ENCODE peak calls at places on chromosomes 4 and X, in nine cellular contexts. One of them, this sample, is unnamed.

GRCh38 chr4:147096667-147097604 is 151.3 kb upstream of the TTC29 start:
- DNase-seq in A172: peak
- DNase-seq in DMS79: no peak
- DNase-seq in hippocampal formation: no peak
- DNase-seq in GM06990: no peak
- DNase-seq in cardiac muscle cell: peak
- DNase-seq in HCEC 1CT: peak
- DNase-seq in stimulated activated CD8-positive, alpha-beta memory T cell treated with anti-CD3 and anti-CD28 coated beads, Interleukin-12 subunit alpha, Interleukin-12 subunit beta, amount 100 ng/mL, for 4 hours: no peak
- DNase-seq in epithelial cell of prostate: no peak
- DNase-seq in this sample: no peak

GRCh38 chr4:48031802-48032525 is 15.4 kb downstream of the NIPAL1 start:
- DNase-seq in DMS79: no peak
- DNase-seq in cardiac muscle cell: peak
- DNase-seq in GM06990: no peak
- DNase-seq in hippocampal formation: no peak
- DNase-seq in epithelial cell of prostate: no peak
- DNase-seq in A172: peak
- DNase-seq in stimulated activated CD8-positive, alpha-beta memory T cell treated with anti-CD3 and anti-CD28 coated beads, Interleukin-12 subunit alpha, Interleukin-12 subunit beta, amount 100 ng/mL, for 4 hours: no peak
- DNase-seq in HCEC 1CT: no peak
- DNase-seq in this sample: no peak

GRCh38 chr4:57291911-57292310 is 181.7 kb upstream of the IGFBP7 start:
- DNase-seq in DMS79: no peak
- DNase-seq in A172: peak
- DNase-seq in cardiac muscle cell: no peak
- DNase-seq in HCEC 1CT: no peak
- DNase-seq in hippocampal formation: no peak
- DNase-seq in stimulated activated CD8-positive, alpha-beta memory T cell treated with anti-CD3 and anti-CD28 coated beads, Interleukin-12 subunit alpha, Interleukin-12 subunit beta, amount 100 ng/mL, for 4 hours: no peak
- DNase-seq in epithelial cell of prostate: no peak
- DNase-seq in GM06990: no peak
- DNase-seq in this sample: no peak

GRCh38 chrX:15451913-15452312 is 41.2 kb downstream of the PIR start:
- DNase-seq in HCEC 1CT: no peak
- DNase-seq in DMS79: no peak
- DNase-seq in GM06990: no peak
- DNase-seq in hippocampal formation: no peak
- DNase-seq in stimulated activated CD8-positive, alpha-beta memory T cell treated with anti-CD3 and anti-CD28 coated beads, Interleukin-12 subunit alpha, Interleukin-12 subunit beta, amount 100 ng/mL, for 4 hours: no peak
- DNase-seq in A172: no peak
- DNase-seq in epithelial cell of prostate: no peak
- DNase-seq in cardiac muscle cell: peak
- DNase-seq in this sample: no peak

GRCh38 chr4:92064574-92064973 is 239.2 kb upstream of the GRID2 start:
- DNase-seq in epithelial cell of prostate: no peak
- DNase-seq in DMS79: no peak
- DNase-seq in cardiac muscle cell: no peak
- DNase-seq in GM06990: no peak
- DNase-seq in stimulated activated CD8-positive, alpha-beta memory T cell treated with anti-CD3 and anti-CD28 coated beads, Interleukin-12 subunit alpha, Interleukin-12 subunit beta, amount 100 ng/mL, for 4 hours: no peak
- DNase-seq in hippocampal formation: no peak
- DNase-seq in A172: no peak
- DNase-seq in HCEC 1CT: no peak
- DNase-seq in this sample: no peak

GRCh38 chr4:139470997-139471665 is 17.2 kb downstream of the RAB33B start:
- DNase-seq in hippocampal formation: no peak
- DNase-seq in HCEC 1CT: no peak
- DNase-seq in GM06990: no peak
- DNase-seq in epithelial cell of prostate: no peak
- DNase-seq in A172: no peak
- DNase-seq in DMS79: no peak
- DNase-seq in cardiac muscle cell: no peak
- DNase-seq in stimulated activated CD8-positive, alpha-beta memory T cell treated with anti-CD3 and anti-CD28 coated beads, Interleukin-12 subunit alpha, Interleukin-12 subunit beta, amount 100 ng/mL, for 4 hours: no peak
- DNase-seq in this sample: no peak

GRCh38 chr4:189081831-189082230 is 858.8 kb upstream of the FRG1 start:
- DNase-seq in GM06990: no peak
- DNase-seq in HCEC 1CT: peak
- DNase-seq in cardiac muscle cell: no peak
- DNase-seq in A172: peak
- DNase-seq in hippocampal formation: no peak
- DNase-seq in stimulated activated CD8-positive, alpha-beta memory T cell treated with anti-CD3 and anti-CD28 coated beads, Interleukin-12 subunit alpha, Interleukin-12 subunit beta, amount 100 ng/mL, for 4 hours: no peak
- DNase-seq in DMS79: no peak
- DNase-seq in epithelial cell of prostate: peak
- DNase-seq in this sample: no peak

GRCh38 chr4:105306158-105306781 is 159.6 kb downstream of the TET2 start:
- DNase-seq in GM06990: peak
- DNase-seq in HCEC 1CT: no peak
- DNase-seq in DMS79: no peak
- DNase-seq in cardiac muscle cell: no peak
- DNase-seq in hippocampal formation: no peak
- DNase-seq in epithelial cell of prostate: peak
- DNase-seq in stimulated activated CD8-positive, alpha-beta memory T cell treated with anti-CD3 and anti-CD28 coated beads, Interleukin-12 subunit alpha, Interleukin-12 subunit beta, amount 100 ng/mL, for 4 hours: peak
- DNase-seq in A172: peak
- DNase-seq in this sample: no peak